ENCODE peak calls at places on chromosomes 4 and X, in nine cellular contexts. One of them, this sample, is unnamed.

GRCh38 chr4:10092481-10093272 is 23.9 kb downstream of the WDR1 start:
- DNase-seq in HL-60: no peak
- DNase-seq in GM12878: no peak
- DNase-seq in A549: no peak
- DNase-seq in K562: no peak
- DNase-seq in SK-N-SH: no peak
- DNase-seq in HCT116: no peak
- DNase-seq in Panc1: no peak
- DNase-seq in HepG2: no peak
- DNase-seq in this sample: no peak

GRCh38 chr4:34676390-34676789 is 1567.9 kb downstream of the ARAP2 start:
- DNase-seq in HCT116: peak; percentile 29
- DNase-seq in HL-60: no peak
- DNase-seq in SK-N-SH: no peak
- DNase-seq in GM12878: no peak
- DNase-seq in HepG2: no peak
- DNase-seq in Panc1: no peak
- DNase-seq in A549: no peak
- DNase-seq in K562: no peak
- DNase-seq in this sample: peak; percentile 14

GRCh38 chr4:11589676-11590075 is 161.0 kb upstream of the HS3ST1 start:
- DNase-seq in HL-60: no peak
- DNase-seq in SK-N-SH: no peak
- DNase-seq in Panc1: no peak
- DNase-seq in A549: no peak
- DNase-seq in GM12878: no peak
- DNase-seq in HCT116: no peak
- DNase-seq in HepG2: no peak
- DNase-seq in K562: no peak
- DNase-seq in this sample: no peak

GRCh38 chr4:23881052-23881501 is 8.8 kb downstream of the PPARGC1A start:
- DNase-seq in HepG2: peak; percentile 95
- DNase-seq in K562: no peak
- DNase-seq in A549: no peak
- DNase-seq in Panc1: no peak
- DNase-seq in GM12878: no peak
- DNase-seq in HL-60: peak; percentile 7
- DNase-seq in HCT116: no peak
- DNase-seq in SK-N-SH: no peak
- DNase-seq in this sample: no peak

GRCh38 chrX:4397471-4397870 is 684.0 kb upstream of the PRKX start:
- DNase-seq in Panc1: no peak
- DNase-seq in K562: no peak
- DNase-seq in GM12878: no peak
- DNase-seq in HepG2: no peak
- DNase-seq in HCT116: no peak
- DNase-seq in SK-N-SH: no peak
- DNase-seq in A549: no peak
- DNase-seq in HL-60: no peak
- DNase-seq in this sample: no peak

GRCh38 chrX:130523460-130524394 is 121.9 kb downstream of the RBMX2 start:
- DNase-seq in HCT116: no peak
- DNase-seq in HepG2: no peak
- DNase-seq in GM12878: no peak
- DNase-seq in A549: no peak
- DNase-seq in Panc1: no peak
- DNase-seq in SK-N-SH: peak; percentile 80
- DNase-seq in K562: peak; percentile 87
- DNase-seq in HL-60: peak; percentile 3
- DNase-seq in this sample: peak; percentile 70

GRCh38 chrX:120223374-120223773 is 27.2 kb upstream of the ZBTB33 start:
- DNase-seq in GM12878: no peak
- DNase-seq in Panc1: no peak
- DNase-seq in HepG2: no peak
- DNase-seq in HL-60: no peak
- DNase-seq in SK-N-SH: no peak
- DNase-seq in HCT116: no peak
- DNase-seq in K562: no peak
- DNase-seq in A549: no peak
- DNase-seq in this sample: no peak

GRCh38 chrX:97401586-97402101 is 517.9 kb downstream of the RPA4 start:
- DNase-seq in HL-60: no peak
- DNase-seq in Panc1: no peak
- DNase-seq in SK-N-SH: no peak
- DNase-seq in GM12878: no peak
- DNase-seq in A549: no peak
- DNase-seq in HCT116: no peak
- DNase-seq in HepG2: no peak
- DNase-seq in K562: no peak
- DNase-seq in this sample: no peak

GRCh38 chr4:141028024-141028529 is 105.2 kb downstream of the RNF150 start:
- DNase-seq in K562: no peak
- DNase-seq in HL-60: no peak
- DNase-seq in A549: no peak
- DNase-seq in SK-N-SH: peak; percentile 35
- DNase-seq in Panc1: no peak
- DNase-seq in HCT116: no peak
- DNase-seq in GM12878: no peak
- DNase-seq in HepG2: no peak
- DNase-seq in this sample: no peak

GRCh38 chr4:113978561-113979156 is 788 bp downstream of the ARSJ start:
- DNase-seq in K562: no peak
- DNase-seq in Panc1: no peak
- DNase-seq in GM12878: no peak
- DNase-seq in HepG2: no peak
- DNase-seq in HCT116: no peak
- DNase-seq in A549: peak; percentile 21
- DNase-seq in SK-N-SH: peak; percentile 50
- DNase-seq in HL-60: no peak
- DNase-seq in this sample: peak; percentile 45

GRCh38 chr4:3025881-3026280 is 48.5 kb downstream of the HTT-AS start:
- DNase-seq in HL-60: no peak
- DNase-seq in Panc1: no peak
- DNase-seq in A549: no peak
- DNase-seq in GM12878: no peak
- DNase-seq in K562: no peak
- DNase-seq in HepG2: no peak
- DNase-seq in SK-N-SH: no peak
- DNase-seq in HCT116: no peak
- DNase-seq in this sample: no peak

GRCh38 chr4:13541720-13542576 is 2.4 kb downstream of the NKX3-2 start:
- DNase-seq in HCT116: no peak
- DNase-seq in GM12878: no peak
- DNase-seq in HepG2: no peak
- DNase-seq in K562: no peak
- DNase-seq in A549: no peak
- DNase-seq in HL-60: no peak
- DNase-seq in SK-N-SH: peak; percentile 58
- DNase-seq in Panc1: no peak
- DNase-seq in this sample: peak; percentile 88

GRCh38 chr4:56130609-56131150 is 181.9 kb downstream of the CEP135 start:
- DNase-seq in GM12878: no peak
- DNase-seq in A549: no peak
- DNase-seq in HCT116: no peak
- DNase-seq in Panc1: no peak
- DNase-seq in SK-N-SH: no peak
- DNase-seq in HepG2: no peak
- DNase-seq in HL-60: no peak
- DNase-seq in K562: no peak
- DNase-seq in this sample: no peak

GRCh38 chr4:26748805-26749204 is 111.8 kb upstream of the STIM2 start:
- DNase-seq in HL-60: peak; percentile 13
- DNase-seq in HCT116: no peak
- DNase-seq in SK-N-SH: no peak
- DNase-seq in GM12878: no peak
- DNase-seq in K562: no peak
- DNase-seq in A549: no peak
- DNase-seq in Panc1: no peak
- DNase-seq in HepG2: no peak
- DNase-seq in this sample: no peak

GRCh38 chr4:180967936-180968335 is 1275.3 kb upstream of the TENM3 start:
- DNase-seq in A549: no peak
- DNase-seq in SK-N-SH: no peak
- DNase-seq in HCT116: no peak
- DNase-seq in GM12878: no peak
- DNase-seq in HepG2: no peak
- DNase-seq in HL-60: no peak
- DNase-seq in Panc1: no peak
- DNase-seq in K562: no peak
- DNase-seq in this sample: no peak

GRCh38 chr4:86522349-86522748 is 71.8 kb upstream of the PTPN13 start:
- DNase-seq in SK-N-SH: no peak
- DNase-seq in HepG2: no peak
- DNase-seq in HCT116: no peak
- DNase-seq in A549: no peak
- DNase-seq in Panc1: no peak
- DNase-seq in HL-60: no peak
- DNase-seq in GM12878: no peak
- DNase-seq in K562: no peak
- DNase-seq in this sample: no peak

GRCh38 chrX:47697171-47697570 is 38.2 kb upstream of the UXT start:
- DNase-seq in HCT116: no peak
- DNase-seq in HL-60: peak; percentile 3
- DNase-seq in GM12878: no peak
- DNase-seq in SK-N-SH: no peak
- DNase-seq in HepG2: no peak
- DNase-seq in K562: no peak
- DNase-seq in A549: no peak
- DNase-seq in Panc1: no peak
- DNase-seq in this sample: no peak

GRCh38 chrX:38985375-38985774 is 184.1 kb downstream of the MID1IP1 start:
- DNase-seq in HepG2: no peak
- DNase-seq in HL-60: peak; percentile 17
- DNase-seq in GM12878: no peak
- DNase-seq in Panc1: no peak
- DNase-seq in HCT116: no peak
- DNase-seq in K562: peak; percentile 9
- DNase-seq in SK-N-SH: peak; percentile 13
- DNase-seq in A549: peak; percentile 9
- DNase-seq in this sample: peak; percentile 61

GRCh38 chrX:111041018-111041462 is 55.0 kb upstream of the PAK3 start:
- DNase-seq in GM12878: no peak
- DNase-seq in HepG2: peak; percentile 9
- DNase-seq in SK-N-SH: no peak
- DNase-seq in Panc1: no peak
- DNase-seq in K562: no peak
- DNase-seq in A549: no peak
- DNase-seq in HCT116: no peak
- DNase-seq in HL-60: peak; percentile 71
- DNase-seq in this sample: peak; percentile 5

GRCh38 chrX:21806691-21807090 is 32.7 kb upstream of the MBTPS2 start:
- DNase-seq in K562: no peak
- DNase-seq in SK-N-SH: no peak
- DNase-seq in HCT116: no peak
- DNase-seq in HL-60: no peak
- DNase-seq in HepG2: no peak
- DNase-seq in Panc1: no peak
- DNase-seq in GM12878: no peak
- DNase-seq in A549: no peak
- DNase-seq in this sample: no peak

DNA sequence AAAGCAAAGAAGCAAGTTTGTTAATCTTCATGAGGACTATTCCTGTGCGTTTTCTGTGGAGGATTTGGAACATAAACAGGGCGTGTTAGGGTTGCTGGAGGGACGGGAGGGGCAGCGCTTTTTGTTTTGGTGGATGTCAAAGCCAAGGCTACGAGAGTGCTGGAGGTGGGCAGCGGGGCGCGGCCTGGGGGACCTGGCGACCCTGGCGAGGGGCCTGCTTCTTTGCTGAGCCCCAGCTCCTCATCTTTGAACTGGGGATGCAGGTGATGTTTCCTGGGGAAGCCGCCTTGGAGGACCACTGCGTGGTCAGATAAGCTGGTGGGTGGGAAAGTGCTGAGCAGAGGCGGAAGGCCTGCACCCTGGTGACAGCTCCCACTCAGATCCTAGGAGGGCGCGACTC is 55.2 kb downstream of the SORCS2 start:
- DNase-seq in HepG2: no peak
- DNase-seq in HL-60: no peak
- DNase-seq in A549: no peak
- DNase-seq in HCT116: no peak
- DNase-seq in K562: no peak
- DNase-seq in SK-N-SH: no peak
- DNase-seq in Panc1: no peak
- DNase-seq in GM12878: no peak
- DNase-seq in this sample: no peak
- TF ChIP-seq REST in HepG2: no peak
- TF ChIP-seq REST in HL-60: no peak
- TF ChIP-seq REST in A549: no peak
- TF ChIP-seq REST in HCT116: no peak
- TF ChIP-seq REST in K562: no peak
- TF ChIP-seq REST in SK-N-SH: no peak
- TF ChIP-seq REST in Panc1: no peak
- TF ChIP-seq REST in GM12878: no peak
- TF ChIP-seq REST in this sample: no peak

GRCh38 chrX:50157545-50158125 is 43.2 kb downstream of the AKAP4 start:
- DNase-seq in SK-N-SH: no peak
- DNase-seq in HCT116: no peak
- DNase-seq in HL-60: no peak
- DNase-seq in K562: no peak
- DNase-seq in GM12878: no peak
- DNase-seq in HepG2: no peak
- DNase-seq in A549: no peak
- DNase-seq in Panc1: no peak
- DNase-seq in this sample: no peak
- TF ChIP-seq REST in SK-N-SH: no peak
- TF ChIP-seq REST in HCT116: no peak
- TF ChIP-seq REST in HL-60: no peak
- TF ChIP-seq REST in K562: no peak
- TF ChIP-seq REST in GM12878: no peak
- TF ChIP-seq REST in HepG2: no peak
- TF ChIP-seq REST in A549: no peak
- TF ChIP-seq REST in Panc1: no peak
- TF ChIP-seq REST in this sample: no peak

DNA sequence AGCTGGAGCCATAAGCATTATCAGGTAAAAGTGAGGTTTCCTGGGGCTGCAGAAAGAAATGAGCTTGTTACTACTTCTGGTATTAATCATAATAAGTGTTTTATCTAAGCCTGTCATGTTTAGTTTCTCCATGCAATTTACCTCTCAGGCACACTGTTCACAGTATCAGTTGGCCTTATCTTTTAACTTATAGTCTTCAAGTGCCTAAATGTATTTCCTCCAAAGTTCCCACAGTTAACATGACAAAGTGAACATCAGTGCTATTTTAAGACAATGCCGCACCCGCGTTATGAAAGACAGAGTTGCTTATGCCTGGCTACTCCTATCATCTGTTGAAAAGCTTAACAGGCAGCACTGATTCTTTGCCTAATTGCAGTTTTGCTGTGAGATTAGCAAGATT is 408.7 kb upstream of the FAM241A start:
- DNase-seq in HL-60: no peak
- DNase-seq in HCT116: no peak
- DNase-seq in Panc1: no peak
- DNase-seq in K562: no peak
- DNase-seq in HepG2: no peak
- DNase-seq in A549: no peak
- DNase-seq in SK-N-SH: no peak
- DNase-seq in GM12878: no peak
- DNase-seq in this sample: no peak
- TF ChIP-seq REST in HL-60: no peak
- TF ChIP-seq REST in HCT116: no peak
- TF ChIP-seq REST in Panc1: no peak
- TF ChIP-seq REST in K562: no peak
- TF ChIP-seq REST in HepG2: no peak
- TF ChIP-seq REST in A549: no peak
- TF ChIP-seq REST in SK-N-SH: no peak
- TF ChIP-seq REST in GM12878: no peak
- TF ChIP-seq REST in this sample: no peak

GRCh38 chr4:185542626-185543336 is 7.5 kb upstream of the PDLIM3 start:
- DNase-seq in HCT116: no peak
- DNase-seq in GM12878: no peak
- DNase-seq in Panc1: no peak
- DNase-seq in HepG2: no peak
- DNase-seq in HL-60: no peak
- DNase-seq in A549: no peak
- DNase-seq in SK-N-SH: no peak
- DNase-seq in K562: no peak
- DNase-seq in this sample: no peak
- TF ChIP-seq REST in HCT116: no peak
- TF ChIP-seq REST in GM12878: no peak
- TF ChIP-seq REST in Panc1: no peak
- TF ChIP-seq REST in HepG2: no peak
- TF ChIP-seq REST in HL-60: no peak
- TF ChIP-seq REST in A549: no peak
- TF ChIP-seq REST in SK-N-SH: no peak
- TF ChIP-seq REST in K562: no peak
- TF ChIP-seq REST in this sample: no peak